ENCODE peak calls at places on chromosome 19, in eight cellular contexts. W is psoas muscle, X is coronary artery, N is astrocyte of the cerebellum, I is endodermal cell, K is hepatocyte, G is GM23338, J is fibroblast of lung. Q is an unnamed sample.

GRCh38 chr19:48698046-48698445 is 2.3 kb downstream of the FUT2 start:
- DNase-seq in W (no peak), X (no peak), N (peak; percentile 49), I (no peak), K (no peak), G (no peak), J (peak; percentile 63), Q (no peak)

GRCh38 chr19:47813304-47813994 is 8.3 kb upstream of the CRX start:
- DNase-seq in W (peak; percentile 73), X (no peak), N (no peak), I (peak; percentile 99), K (peak; percentile 87), G (peak; percentile 93), J (peak; percentile 41), Q (no peak)

GRCh38 chr19:28541029-28541428 is 671.9 kb downstream of the UQCRFS1 start:
- DNase-seq in W (no peak), X (no peak), N (no peak), I (no peak), K (no peak), G (no peak), J (no peak), Q (no peak)

GRCh38 chr19:32123355-32123940 is 222.0 kb upstream of the ZNF507 start:
- DNase-seq in W (no peak), X (no peak), N (no peak), I (no peak), K (no peak), G (no peak), J (no peak), Q (no peak)

GRCh38 chr19:5250127-5250659 is 90.4 kb downstream of the PTPRS start:
- DNase-seq in W (peak; percentile 54), X (no peak), N (no peak), I (no peak), K (no peak), G (no peak), J (no peak), Q (no peak)

GRCh38 chr19:1088419-1089066 is 6.6 kb downstream of the POLR2E start:
- DNase-seq in W (no peak), X (no peak), N (no peak), I (no peak), K (no peak), G (no peak), J (no peak), Q (no peak)

GRCh38 chr19:41192574-41193419 is at the start of gene CYP2S1:
- DNase-seq in W (no peak), X (no peak), N (no peak), I (peak; percentile 91), K (peak; percentile 82), G (peak; percentile 85), J (peak; percentile 14), Q (no peak)

GRCh38 chr19:50189326-50189725 is 14.1 kb upstream of the MYH14 start:
- DNase-seq in W (no peak), X (no peak), N (no peak), I (no peak), K (no peak), G (no peak), J (no peak), Q (no peak)

GRCh38 chr19:51246153-51246552 is 4.7 kb upstream of the SIGLECL1 start:
- DNase-seq in W (no peak), X (no peak), N (no peak), I (no peak), K (no peak), G (peak; percentile 16), J (no peak), Q (no peak)

GRCh38 chr19:38831142-38831605 is 420 bp downstream of the ECH1 start:
- DNase-seq in W (peak; percentile 81), X (peak; percentile 89), N (peak; percentile 83), I (peak; percentile 74), K (peak; percentile 80), G (peak; percentile 57), J (peak; percentile 94), Q (peak; percentile 56)

GRCh38 chr19:940591-941291 is 14.9 kb downstream of the ARID3A start:
- DNase-seq in W (peak; percentile 75), X (no peak), N (no peak), I (no peak), K (no peak), G (no peak), J (peak; percentile 91), Q (no peak)

GRCh38 chr19:41351339-41352245 is 2.1 kb downstream of the TGFB1 start:
- DNase-seq in W (peak; percentile 70), X (peak; percentile 83), N (no peak), I (peak; percentile 83), K (peak; percentile 65), G (peak; percentile 66), J (no peak), Q (no peak)

GRCh38 chr19:7480222-7480974 is 8.4 kb downstream of the PEX11G start:
- DNase-seq in W (no peak), X (no peak), N (no peak), I (no peak), K (no peak), G (no peak), J (no peak), Q (no peak)

GRCh38 chr19:29514525-29515232 is 11.1 kb upstream of the VSTM2B start:
- DNase-seq in W (no peak), X (no peak), N (no peak), I (no peak), K (no peak), G (no peak), J (no peak), Q (no peak)

GRCh38 chr19:57587529-57587928 is 3.6 kb downstream of the ZIK1 start:
- DNase-seq in W (no peak), X (no peak), N (no peak), I (no peak), K (no peak), G (no peak), J (no peak), Q (peak; percentile 80)

GRCh38 chr19:55336101-55336500 is 3.6 kb upstream of the KMT5C start:
- DNase-seq in W (no peak), X (no peak), N (no peak), I (no peak), K (no peak), G (no peak), J (no peak), Q (peak; percentile 39)

GRCh38 chr19:58499021-58499927 is 12.5 kb downstream of the SLC27A5 start:
- DNase-seq in W (peak; percentile 100), X (peak; percentile 99), N (peak; percentile 91), I (peak; percentile 100), K (peak; percentile 100), G (peak; percentile 100), J (peak; percentile 99), Q (peak; percentile 94)

GRCh38 chr19:10325732-10326131 is 7.6 kb downstream of the RAVER1 start:
- DNase-seq in W (no peak), X (no peak), N (no peak), I (no peak), K (no peak), G (no peak), J (no peak), Q (no peak)

GRCh38 chr19:49875801-49876421 is 1.2 kb downstream of the AKT1S1 start:
- DNase-seq in W (peak; percentile 64), X (no peak), N (no peak), I (peak; percentile 84), K (peak; percentile 68), G (peak; percentile 83), J (peak; percentile 55), Q (no peak)

DNA sequence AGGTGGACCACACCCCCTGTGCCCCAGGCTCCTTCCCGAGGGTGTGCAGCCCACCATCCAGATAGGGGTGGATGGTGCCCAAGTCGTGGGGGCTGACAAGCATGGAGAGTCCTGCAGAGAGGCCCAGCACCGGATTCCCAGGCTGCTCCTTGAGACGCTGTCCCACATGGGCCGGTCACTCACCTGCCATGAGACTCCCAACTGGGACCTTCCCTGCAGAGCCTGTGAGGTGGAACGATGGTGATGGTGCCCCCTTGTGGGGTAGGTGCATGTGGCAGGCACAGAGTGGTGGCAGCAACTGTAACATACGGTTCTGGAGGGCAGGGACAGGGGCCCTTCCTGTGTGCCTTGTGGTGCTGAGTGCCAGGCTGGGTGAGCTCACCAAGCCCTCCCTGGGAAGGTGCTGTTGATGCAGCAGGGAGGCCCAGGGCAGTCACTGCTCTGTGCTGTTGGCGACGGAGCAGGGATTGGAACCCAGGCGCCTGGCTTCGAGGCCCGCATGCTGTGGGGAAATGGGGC is 33.1 kb downstream of the PPP1R37 start:
- DNase-seq in W (peak; percentile 65), X (no peak), N (peak; percentile 16), I (peak; percentile 97), K (peak; percentile 83), G (peak; percentile 94), J (peak; percentile 39), Q (no peak)
- TF ChIP-seq CTCF in W (peak; percentile 69), X (peak; percentile 21), N (peak; percentile 80), I (peak; percentile 93), K (peak; percentile 64), G (peak; percentile 97), J (peak; percentile 87), Q (peak; percentile 80)

GRCh38 chr19:23116802-23117571 is at the start of gene ZNF730:
- DNase-seq in W (peak; percentile 27), X (peak; percentile 74), N (peak; percentile 54), I (peak; percentile 99), K (peak; percentile 95), G (peak; percentile 81), J (peak; percentile 82), Q (no peak)
- H3K4me3 ChIP-seq in W (peak within 1 kb of the TSS; percentile 60), X (peak within 1 kb of the TSS; percentile 77), N (peak within 1 kb of the TSS; percentile 71), I (peak within 1 kb of the TSS; percentile 97), K (peak within 1 kb of the TSS; percentile 48), G (peak within 1 kb of the TSS; percentile 60), J (peak within 1 kb of the TSS; percentile 77), Q (peak within 1 kb of the TSS; percentile 77)

GRCh38 chr19:16444273-16444597 is 27.5 kb downstream of the EPS15L1 start:
- DNase-seq in W (no peak), X (no peak), N (no peak), I (no peak), K (no peak), G (no peak), J (no peak), Q (no peak)

GRCh38 chr19:16442386-16443276 is 29.1 kb downstream of the EPS15L1 start:
- DNase-seq in W (no peak), X (no peak), N (no peak), I (no peak), K (peak; percentile 49), G (no peak), J (no peak), Q (no peak)

GRCh38 chr19:16446108-16447014 is 25.4 kb downstream of the EPS15L1 start:
- DNase-seq in W (no peak), X (no peak), N (no peak), I (no peak), K (no peak), G (no peak), J (no peak), Q (no peak)

GRCh38 chr19:16445238-16446107 is 26.3 kb downstream of the EPS15L1 start:
- DNase-seq in W (no peak), X (no peak), N (no peak), I (no peak), K (no peak), G (no peak), J (peak; percentile 18), Q (no peak)

GRCh38 chr19:16441661-16442071 is 30.1 kb downstream of the EPS15L1 start:
- DNase-seq in W (no peak), X (no peak), N (no peak), I (peak; percentile 89), K (peak; percentile 48), G (peak; percentile 80), J (no peak), Q (no peak)
- TF ChIP-seq CTCF in W (peak; percentile 58), X (no peak), N (peak; percentile 54), I (peak; percentile 89), K (peak; percentile 41), G (peak; percentile 81), J (peak; percentile 46), Q (peak; percentile 39)

DNA sequence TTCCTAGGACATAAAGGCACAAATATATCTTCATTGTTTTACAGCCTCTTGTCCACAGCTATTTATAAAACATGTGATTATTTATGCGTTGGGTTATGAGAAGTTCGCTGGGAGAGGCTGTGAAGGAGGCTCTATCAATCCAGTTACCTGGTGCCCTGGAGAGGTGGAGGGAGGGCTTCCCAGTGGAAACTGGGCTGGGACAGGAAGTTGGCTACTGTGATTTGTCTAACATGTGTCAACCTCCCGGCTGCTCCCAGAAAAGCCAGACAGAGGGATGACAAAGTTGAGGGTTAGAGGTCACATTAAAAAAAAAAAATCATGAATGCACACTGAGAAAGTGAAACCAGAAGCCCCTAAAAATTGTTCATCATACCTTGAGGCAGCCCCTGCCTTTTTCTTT is 346.5 kb downstream of the ZNF536 start:
- DNase-seq in W (no peak), X (no peak), N (no peak), I (no peak), K (no peak), G (no peak), J (no peak), Q (no peak)
- H3K4me3 ChIP-seq in W (peak overlapping the region; percentile 78), X (peak overlapping the region; percentile 70), N (peak overlapping the region; percentile 54), I (no peak overlapping the region), K (no peak overlapping the region), G (peak overlapping the region; percentile 50), J (peak overlapping the region; percentile 72), Q (no peak overlapping the region)